ENCODE peak calls at places on chromosomes 3 and 15, in six cellular contexts. S, C, Q, J, D and A are unnamed samples.

GRCh38 chr3:122936335-122936734 is 91.2 kb downstream of the SEMA5B start:
- DNase-seq in S (no peak), C (no peak), Q (no peak), J (no peak), D (no peak), A (no peak)

GRCh38 chr3:114880078-114880477 is 267.0 kb downstream of the ZBTB20 start:
- DNase-seq in S (peak), C (no peak), Q (peak), J (no peak), D (no peak), A (no peak)

GRCh38 chr3:103907567-103907966 is 1459.1 kb upstream of the ALCAM start:
- DNase-seq in S (no peak), C (no peak), Q (no peak), J (no peak), D (no peak), A (no peak)

GRCh38 chr3:66138336-66139234 is 82.2 kb upstream of the SLC25A26 start:
- DNase-seq in S (peak), C (peak), Q (peak), J (peak), D (peak), A (peak)

GRCh38 chr3:36743821-36744220 is 20.5 kb downstream of the DCLK3 start:
- DNase-seq in S (no peak), C (no peak), Q (no peak), J (no peak), D (no peak), A (no peak)

GRCh38 chr3:196016485-196016884 is 65.4 kb downstream of the TFRC start:
- DNase-seq in S (peak), C (no peak), Q (peak), J (no peak), D (no peak), A (no peak)

GRCh38 chr3:46301122-46301835 is 52.6 kb upstream of the CCR2 start:
- DNase-seq in S (no peak), C (no peak), Q (no peak), J (no peak), D (no peak), A (no peak)

GRCh38 chr15:89088605-89089315 is 504 bp downstream of the ABHD2 start:
- DNase-seq in S (peak), C (no peak), Q (peak), J (no peak), D (no peak), A (peak)

GRCh38 chr15:73075151-73075859 is 23.0 kb downstream of the NEO1 start:
- DNase-seq in S (no peak), C (no peak), Q (no peak), J (no peak), D (no peak), A (no peak)

GRCh38 chr3:149476135-149476684 is 1.7 kb downstream of the TM4SF4 start:
- DNase-seq in S (no peak), C (no peak), Q (no peak), J (no peak), D (no peak), A (no peak)

GRCh38 chr3:105722943-105723556 is 145.8 kb downstream of the CBLB start:
- DNase-seq in S (no peak), C (no peak), Q (no peak), J (no peak), D (no peak), A (no peak)

GRCh38 chr15:78501857-78502256 is 5.5 kb upstream of the HYKK start:
- DNase-seq in S (no peak), C (no peak), Q (no peak), J (no peak), D (no peak), A (no peak)

GRCh38 chr15:33834892-33835730 is 133.2 kb upstream of the CHRM5 start:
- DNase-seq in S (no peak), C (no peak), Q (no peak), J (peak), D (peak), A (no peak)

GRCh38 chr3:130821821-130822220 is 72.1 kb upstream of the ATP2C1 start:
- DNase-seq in S (no peak), C (no peak), Q (no peak), J (no peak), D (no peak), A (no peak)

GRCh38 chr3:157369712-157370447 is 66.8 kb upstream of the PTX3 start:
- DNase-seq in S (no peak), C (no peak), Q (no peak), J (no peak), D (peak), A (no peak)

GRCh38 chr15:29672923-29673809 is 149.1 kb downstream of the TJP1 start:
- DNase-seq in S (no peak), C (no peak), Q (no peak), J (no peak), D (no peak), A (no peak)

GRCh38 chr3:8501388-8502131 is at the start of gene LMCD1:
- DNase-seq in S (peak), C (peak), Q (peak), J (peak), D (peak), A (peak)

GRCh38 chr3:46873521-46873920 is 4.0 kb upstream of the PTH1R start:
- DNase-seq in S (no peak), C (no peak), Q (no peak), J (no peak), D (no peak), A (no peak)

GRCh38 chr3:100274361-100274760 is 13.6 kb downstream of the TBC1D23 start:
- DNase-seq in S (no peak), C (no peak), Q (no peak), J (no peak), D (no peak), A (no peak)

GRCh38 chr3:100277255-100277800 is 16.5 kb downstream of the TBC1D23 start:
- DNase-seq in S (peak), C (no peak), Q (no peak), J (no peak), D (no peak), A (no peak)

GRCh38 chr3:100278910-100279309 is 18.1 kb downstream of the TBC1D23 start:
- DNase-seq in S (no peak), C (no peak), Q (no peak), J (no peak), D (no peak), A (no peak)
- H2AK5ac ChIP-seq in S (no peak), C (no peak), Q (no peak), J (no peak), D (no peak), A (no peak)

DNA sequence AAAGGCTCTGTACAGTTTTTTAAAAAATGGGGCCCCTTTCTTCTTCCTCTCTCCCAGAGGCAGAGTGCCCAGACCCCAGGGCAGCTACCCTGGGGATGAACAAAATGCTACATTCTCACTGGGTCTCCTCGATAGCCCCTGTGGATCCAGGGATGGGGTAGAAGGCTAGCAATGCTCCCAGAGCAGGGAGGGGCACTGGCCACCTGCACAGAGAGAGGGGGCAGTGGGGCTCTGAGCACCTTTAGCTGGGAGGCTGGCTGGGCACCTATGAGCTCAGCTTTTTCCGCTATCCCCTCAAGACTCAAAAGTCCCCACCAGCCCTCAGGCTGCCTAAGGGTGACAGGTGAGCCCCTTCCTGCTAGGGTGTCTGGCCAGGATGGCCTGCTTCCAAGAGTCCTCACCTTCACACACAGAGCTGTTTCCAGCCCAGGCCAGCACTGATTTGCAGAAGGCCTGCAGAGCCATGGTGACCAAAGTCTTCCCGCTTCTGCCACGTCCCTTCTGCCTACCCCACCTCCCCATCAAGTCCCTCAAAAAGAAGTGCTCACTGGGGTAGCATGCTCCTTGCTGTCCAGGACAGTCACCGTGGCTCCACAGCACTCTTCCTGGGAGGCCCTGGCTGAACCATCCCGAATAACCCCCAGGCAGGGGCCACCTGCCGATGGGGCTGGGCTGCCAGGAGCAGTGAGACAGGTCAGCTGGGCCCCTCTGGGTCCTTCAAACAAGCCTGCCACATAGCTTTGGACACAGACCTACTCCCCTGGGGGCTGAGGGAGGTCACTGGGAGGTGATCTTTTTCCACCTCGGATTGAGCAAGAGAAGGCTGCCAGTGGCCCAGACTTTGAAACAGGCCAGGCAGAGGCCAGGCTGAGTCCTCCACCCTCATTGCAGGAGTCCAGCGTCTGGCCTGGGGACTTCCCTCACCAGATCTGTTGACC is 20.4 kb downstream of the BMF start:
- DNase-seq in S (no peak), C (no peak), Q (peak), J (no peak), D (no peak), A (peak)
- H2AK5ac ChIP-seq in S (peak), C (peak), Q (peak), J (no peak), D (peak), A (peak)

GRCh38 chr3:135012101-135012500 is 217.0 kb downstream of the EPHB1 start:
- DNase-seq in S (no peak), C (no peak), Q (no peak), J (no peak), D (no peak), A (no peak)
- H2AK5ac ChIP-seq in S (no peak), C (no peak), Q (no peak), J (no peak), D (no peak), A (no peak)

GRCh38 chr3:16179771-16180736 is 5.6 kb downstream of the GALNT15 start:
- DNase-seq in S (peak), C (no peak), Q (peak), J (no peak), D (no peak), A (no peak)

GRCh38 chr3:16176391-16177030 is 2.0 kb downstream of the GALNT15 start:
- DNase-seq in S (peak), C (no peak), Q (no peak), J (no peak), D (no peak), A (no peak)

GRCh38 chr3:16179261-16179660 is 4.8 kb downstream of the GALNT15 start:
- DNase-seq in S (no peak), C (no peak), Q (no peak), J (no peak), D (no peak), A (no peak)

GRCh38 chr3:16178628-16178988 is 4.1 kb downstream of the GALNT15 start:
- DNase-seq in S (no peak), C (no peak), Q (no peak), J (no peak), D (no peak), A (no peak)

GRCh38 chr3:16177962-16178627 is 3.6 kb downstream of the GALNT15 start:
- DNase-seq in S (peak), C (peak), Q (peak), J (peak), D (peak), A (peak)
- H2AK5ac ChIP-seq in S (peak), C (no peak), Q (no peak), J (no peak), D (no peak), A (no peak)